ENCODE peak calls at places on chromosomes 7 and 10, in six cellular contexts. J is dorsolateral prefrontal cortex, E is neural crest cell, U is endothelial cell of umbilical vein, H is astrocyte, R is psoas muscle. F is an unnamed sample.

GRCh38 chr10:97150616-97151015 is 35.1 kb downstream of the SLIT1 start:
- DNase-seq in J (no peak), E (no peak), U (no peak), H (no peak), R (no peak), F (no peak)

GRCh38 chr10:34985823-34986222 is 104.3 kb downstream of the CUL2 start:
- DNase-seq in J (no peak), E (no peak), U (no peak), H (no peak), R (no peak), F (no peak)

GRCh38 chr10:3875842-3876235 is 90.8 kb upstream of the KLF6 start:
- DNase-seq in J (no peak), E (no peak), U (no peak), H (no peak), R (no peak), F (no peak)

GRCh38 chr7:104643587-104644217 is 315.3 kb downstream of the LHFPL3 start:
- DNase-seq in J (no peak), E (peak), U (peak), H (no peak), R (no peak), F (no peak)

GRCh38 chr7:121323515-121323914 is 5.3 kb upstream of the WNT16 start:
- DNase-seq in J (no peak), E (no peak), U (no peak), H (no peak), R (no peak), F (no peak)

GRCh38 chr10:61899045-61899444 is 2.5 kb upstream of the ARID5B start:
- DNase-seq in J (no peak), E (no peak), U (peak), H (peak), R (no peak), F (peak)

GRCh38 chr7:29145553-29146081 is 720 bp downstream of the CPVL start:
- DNase-seq in J (no peak), E (no peak), U (no peak), H (no peak), R (no peak), F (no peak)

GRCh38 chr7:47368190-47368812 is 213.6 kb downstream of the TNS3 start:
- DNase-seq in J (no peak), E (no peak), U (no peak), H (no peak), R (no peak), F (no peak)

GRCh38 chr7:3307437-3307836 is 6.4 kb downstream of the SDK1 start:
- DNase-seq in J (no peak), E (no peak), U (no peak), H (no peak), R (no peak), F (no peak)

GRCh38 chr10:109978481-109978880 is 29.3 kb upstream of the ADD3 start:
- DNase-seq in J (no peak), E (peak), U (peak), H (peak), R (peak), F (peak)

GRCh38 chr7:102426268-102427031 is 6.9 kb upstream of the ORAI2 start:
- DNase-seq in J (no peak), E (no peak), U (no peak), H (no peak), R (no peak), F (no peak)

DNA sequence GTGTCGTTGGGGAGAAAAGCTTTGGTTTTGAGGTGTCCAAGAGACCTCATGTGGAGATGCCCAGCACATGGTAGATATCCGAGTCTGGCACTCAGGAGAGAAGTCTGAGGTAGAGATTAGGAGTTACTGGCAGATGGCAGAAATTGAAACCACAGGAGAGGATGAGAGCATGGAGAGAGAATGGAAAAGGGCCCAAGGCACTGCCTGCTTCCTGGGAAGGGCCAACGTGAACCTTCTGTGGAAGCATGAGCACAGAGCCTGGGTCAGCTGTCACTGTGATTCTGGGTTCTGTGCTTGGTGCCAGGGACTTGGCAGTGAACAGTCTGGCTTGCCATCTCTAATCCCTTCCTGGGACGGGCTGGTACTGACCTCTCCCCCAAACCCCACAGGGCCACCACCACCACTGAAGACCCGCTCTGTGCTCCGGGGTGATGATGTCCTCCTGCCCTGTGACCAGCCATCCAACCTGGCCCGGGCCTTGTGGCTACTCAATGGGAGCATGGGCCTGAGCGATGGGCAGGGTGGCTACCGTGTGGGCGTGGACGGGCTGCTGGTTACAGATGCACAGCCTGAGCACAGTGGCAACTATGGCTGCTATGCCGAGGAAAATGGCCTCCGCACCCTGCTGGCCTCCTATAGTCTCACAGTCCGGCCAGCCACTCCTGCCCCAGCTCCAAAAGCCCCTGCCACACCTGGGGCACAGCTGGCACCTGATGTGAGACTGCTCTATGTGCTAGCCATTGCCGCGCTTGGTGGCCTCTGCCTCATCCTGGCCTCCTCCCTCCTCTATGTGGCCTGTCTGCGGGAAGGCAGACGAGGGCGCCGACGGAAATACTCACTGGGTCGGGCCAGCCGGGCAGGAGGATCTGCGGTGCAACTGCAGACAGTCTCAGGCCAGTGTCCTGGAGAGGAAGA is 4.1 kb downstream of the MRPL43 start:
- DNase-seq in J (peak), E (no peak), U (no peak), H (no peak), R (no peak), F (no peak)
- TF ChIP-seq CTCF in J (no peak), E (no peak), U (no peak), H (no peak), R (no peak), F (no peak)

GRCh38 chr10:124629842-124630241 is 114.3 kb downstream of the FAM53B start:
- DNase-seq in J (no peak), E (no peak), U (no peak), H (no peak), R (no peak), F (no peak)

GRCh38 chr10:124632566-124632965 is 111.6 kb downstream of the FAM53B start:
- DNase-seq in J (no peak), E (no peak), U (no peak), H (no peak), R (no peak), F (no peak)

GRCh38 chr10:124629410-124629809 is 114.8 kb downstream of the FAM53B start:
- DNase-seq in J (peak), E (no peak), U (no peak), H (no peak), R (no peak), F (no peak)

GRCh38 chr10:124630551-124630950 is 113.6 kb downstream of the FAM53B start:
- DNase-seq in J (peak), E (no peak), U (no peak), H (no peak), R (no peak), F (no peak)

GRCh38 chr10:124632064-124632531 is 112.1 kb downstream of the FAM53B start:
- DNase-seq in J (peak), E (no peak), U (peak), H (peak), R (peak), F (no peak)
- TF ChIP-seq CTCF in J (peak), E (peak), U (peak), H (no peak), R (peak), F (peak)

GRCh38 chr7:142362349-142362748 is 104.5 kb upstream of the PRSS58 start:
- DNase-seq in J (no peak), E (no peak), U (no peak), H (no peak), R (no peak), F (no peak)

GRCh38 chr7:142356166-142356565 is 98.3 kb upstream of the PRSS58 start:
- DNase-seq in J (no peak), E (no peak), U (no peak), H (no peak), R (no peak), F (no peak)

GRCh38 chr7:142359694-142360279 is 101.9 kb upstream of the PRSS58 start:
- DNase-seq in J (no peak), E (no peak), U (no peak), H (no peak), R (no peak), F (no peak)

GRCh38 chr7:142355328-142355727 is 97.5 kb upstream of the PRSS58 start:
- DNase-seq in J (no peak), E (no peak), U (no peak), H (peak), R (no peak), F (peak)

GRCh38 chr7:142357953-142358520 is 100.2 kb upstream of the PRSS58 start:
- DNase-seq in J (no peak), E (no peak), U (peak), H (peak), R (no peak), F (peak)
- TF ChIP-seq CTCF in J (peak), E (peak), U (peak), H (peak), R (peak), F (peak)

GRCh38 chr10:120511165-120511564 is 54.1 kb downstream of the PLPP4 start:
- DNase-seq in J (no peak), E (no peak), U (no peak), H (peak), R (no peak), F (peak)
- TF ChIP-seq CTCF in J (no peak), E (no peak), U (no peak), H (no peak), R (no peak), F (peak)

F was measured in HFFc6.